ENCODE peak calls at places on chromosomes 5 and 9, in ten cellular contexts. C, Z, V, I, P, J, E, W, B and D are unnamed samples.

GRCh38 chr9:97807681-97808080 is 45.3 kb upstream of the FOXE1 start:
- DNase-seq in C (no peak), Z (no peak), V (no peak), I (no peak), P (no peak), J (no peak), E (no peak), W (no peak), B (no peak), D (no peak)

GRCh38 chr5:97636766-97637165 is 453.7 kb upstream of the RIOK2 start:
- DNase-seq in C (no peak), Z (no peak), V (no peak), I (no peak), P (no peak), J (no peak), E (no peak), W (no peak), B (no peak), D (no peak)

GRCh38 chr5:171593401-171593800 is 174.0 kb downstream of the FGF18 start:
- DNase-seq in C (no peak), Z (no peak), V (no peak), I (no peak), P (no peak), J (no peak), E (no peak), W (no peak), B (no peak), D (no peak)

GRCh38 chr5:54538156-54538555 is 20.6 kb downstream of the SNX18 start:
- DNase-seq in C (no peak), Z (no peak), V (no peak), I (no peak), P (no peak), J (no peak), E (no peak), W (no peak), B (no peak), D (no peak)

GRCh38 chr9:125147401-125147951 is 4.1 kb upstream of the SCAI start:
- DNase-seq in C (no peak), Z (no peak), V (no peak), I (no peak), P (peak; percentile 15), J (no peak), E (no peak), W (no peak), B (no peak), D (no peak)

GRCh38 chr5:178563621-178564020 is 26.6 kb downstream of the COL23A1 start:
- DNase-seq in C (no peak), Z (no peak), V (no peak), I (no peak), P (no peak), J (no peak), E (no peak), W (no peak), B (no peak), D (no peak)

GRCh38 chr5:11468334-11469039 is 435.8 kb downstream of the CTNND2 start:
- DNase-seq in C (no peak), Z (no peak), V (no peak), I (no peak), P (no peak), J (no peak), E (no peak), W (no peak), B (no peak), D (no peak)

GRCh38 chr9:133344071-133344470 is 3.9 kb downstream of the MED22 start:
- DNase-seq in C (no peak), Z (no peak), V (no peak), I (no peak), P (no peak), J (no peak), E (no peak), W (no peak), B (no peak), D (no peak)

GRCh38 chr5:113340537-113340936 is 94.3 kb downstream of the TSSK1B start:
- DNase-seq in C (no peak), Z (no peak), V (no peak), I (no peak), P (peak; percentile 49), J (no peak), E (no peak), W (no peak), B (no peak), D (no peak)

GRCh38 chr5:94872526-94872925 is 254.1 kb downstream of the SLF1 start:
- DNase-seq in C (no peak), Z (no peak), V (no peak), I (no peak), P (no peak), J (no peak), E (no peak), W (no peak), B (no peak), D (no peak)

GRCh38 chr9:122346478-122347347 is 24.1 kb upstream of the PTGS1 start:
- DNase-seq in C (no peak), Z (no peak), V (peak; percentile 84), I (no peak), P (peak; percentile 59), J (peak; percentile 46), E (no peak), W (no peak), B (no peak), D (no peak)

DNA sequence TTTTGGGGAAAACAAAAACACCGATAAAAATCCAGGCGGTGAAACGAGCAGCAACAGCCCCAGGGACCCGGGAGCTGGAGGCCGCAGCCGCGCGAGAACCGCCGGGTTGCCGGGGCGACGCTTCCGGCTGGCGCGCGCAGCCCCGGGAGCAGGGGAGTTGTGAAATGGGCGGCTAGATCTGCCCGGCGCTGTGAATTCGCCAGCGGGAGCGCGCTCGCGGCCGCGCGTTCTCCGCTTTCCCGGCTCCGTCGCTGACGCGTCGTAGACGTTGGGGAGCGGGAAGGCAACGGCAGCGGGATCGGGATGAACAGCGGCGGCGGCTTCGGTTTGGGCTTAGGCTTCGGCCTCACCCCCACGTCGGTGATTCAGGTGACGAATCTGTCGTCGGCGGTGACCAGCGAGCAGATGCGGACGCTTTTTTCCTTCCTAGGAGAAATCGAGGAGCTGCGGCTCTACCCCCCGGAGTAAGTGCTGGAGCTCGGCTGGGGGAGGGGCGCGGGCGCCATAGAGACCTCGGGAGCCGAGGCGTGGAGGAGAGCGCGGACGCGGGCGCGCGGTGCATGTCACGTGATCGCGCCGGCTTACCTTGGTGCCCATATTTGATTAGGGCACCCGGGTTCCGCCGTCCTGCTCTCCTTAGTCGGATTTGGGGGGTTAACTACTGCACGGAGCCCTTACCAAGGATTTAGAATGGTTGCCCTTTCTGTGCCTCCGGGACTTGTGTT is at the start of gene SREK1:
- DNase-seq in C (peak; percentile 88), Z (peak; percentile 93), V (peak; percentile 98), I (peak; percentile 94), P (peak; percentile 95), J (peak; percentile 93), E (peak; percentile 83), W (peak; percentile 98), B (peak; percentile 63), D (peak; percentile 82)
- TF ChIP-seq POLR2AphosphoS5 in C (peak; percentile 93), Z (peak; percentile 89), V (peak; percentile 92), I (peak; percentile 98), P (peak; percentile 95), J (peak; percentile 61), E (peak; percentile 97), W (peak; percentile 70), B (peak; percentile 83), D (peak; percentile 96)

GRCh38 chr5:32312194-32312681 is 501 bp downstream of the MTMR12 start:
- DNase-seq in C (peak; percentile 64), Z (peak; percentile 44), V (peak; percentile 94), I (peak; percentile 86), P (peak; percentile 69), J (peak; percentile 80), E (no peak), W (no peak), B (no peak), D (peak; percentile 33)
- TF ChIP-seq POLR2A in C (no peak), Z (no peak), V (no peak), I (no peak), P (no peak), J (peak; percentile 83), E (no peak), W (peak; percentile 37), B (peak; percentile 3), D (no peak)

DNA sequence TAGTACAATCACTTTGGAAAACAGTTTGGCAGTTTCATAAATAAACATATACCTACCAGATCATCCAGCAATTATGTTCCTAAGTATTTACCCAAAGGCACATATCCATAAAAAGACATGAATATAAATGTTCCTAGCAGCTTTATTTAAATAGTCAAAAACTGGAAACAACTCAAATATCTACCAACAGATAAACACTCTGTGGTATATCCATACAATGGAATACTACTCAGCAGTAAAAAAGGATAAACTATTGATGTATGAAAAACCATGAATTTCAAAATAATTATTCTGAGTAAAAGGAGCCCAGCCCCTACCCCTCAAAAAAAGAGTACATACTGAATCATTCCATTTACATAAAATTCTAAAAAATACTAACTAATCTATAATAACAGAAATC is 232.7 kb upstream of the SLC30A5 start:
- DNase-seq in C (no peak), Z (no peak), V (no peak), I (no peak), P (no peak), J (no peak), E (no peak), W (no peak), B (no peak), D (no peak)
- TF ChIP-seq POLR2AphosphoS5 in C (no peak), Z (no peak), V (no peak), I (no peak), P (no peak), J (no peak), E (no peak), W (no peak), B (no peak), D (no peak)

DNA sequence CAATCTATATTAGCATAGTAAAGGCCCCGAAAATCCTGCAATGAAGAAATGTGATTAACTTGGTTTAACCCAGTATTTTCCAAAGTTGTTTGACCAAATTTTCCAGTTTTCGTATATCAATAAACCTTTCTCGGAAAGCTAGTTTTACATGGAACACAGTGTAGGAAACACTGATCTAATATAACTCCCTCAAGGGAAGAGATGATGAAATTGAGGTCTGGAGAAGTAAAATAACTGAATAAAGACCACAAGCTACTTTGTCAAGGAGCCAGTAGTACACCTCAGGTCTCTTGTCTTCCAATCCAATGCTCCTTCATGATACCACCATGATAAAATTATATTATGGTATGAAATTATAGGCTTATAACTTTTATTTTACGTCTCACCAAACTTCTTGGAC is 118.1 kb upstream of the TARS1 start:
- DNase-seq in C (no peak), Z (no peak), V (no peak), I (no peak), P (no peak), J (no peak), E (no peak), W (no peak), B (no peak), D (no peak)
- TF ChIP-seq POLR2A in C (no peak), Z (no peak), V (no peak), I (no peak), P (no peak), J (no peak), E (no peak), W (no peak), B (no peak), D (no peak)